ENCODE peak calls at places on chromosomes 4 and X, in four cellular contexts. One of them, this sample, is unnamed.
A peak's percentile ranks its signal among the peaks of the same experiment; 100 is the strongest.

GRCh38 chr4:173257732-173258717 is 76.1 kb downstream of the HMGB2 start:
- DNase-seq in CD8-positive, alpha-beta T cell: peak; percentile 55
- DNase-seq in HL-60: peak; percentile 66
- DNase-seq in heart right ventricle: peak; percentile 33
- DNase-seq in this sample: peak; percentile 54

GRCh38 chr4:107077192-107077591 is 41.1 kb upstream of the DKK2 start:
- DNase-seq in HL-60: no peak
- DNase-seq in heart right ventricle: no peak
- DNase-seq in CD8-positive, alpha-beta T cell: no peak
- DNase-seq in this sample: no peak

GRCh38 chr4:17063870-17064269 is 165.4 kb upstream of the LDB2 start:
- DNase-seq in heart right ventricle: no peak
- DNase-seq in HL-60: no peak
- DNase-seq in CD8-positive, alpha-beta T cell: no peak
- DNase-seq in this sample: no peak

GRCh38 chrX:69389221-69389620 is 114.9 kb upstream of the NALF2 start:
- DNase-seq in CD8-positive, alpha-beta T cell: no peak
- DNase-seq in heart right ventricle: no peak
- DNase-seq in HL-60: no peak
- DNase-seq in this sample: no peak

GRCh38 chr4:119589165-119589564 is 39.4 kb downstream of the PDE5A start:
- DNase-seq in CD8-positive, alpha-beta T cell: no peak
- DNase-seq in HL-60: no peak
- DNase-seq in heart right ventricle: no peak
- DNase-seq in this sample: no peak

GRCh38 chr4:91984466-91984865 is 319.3 kb upstream of the GRID2 start:
- DNase-seq in CD8-positive, alpha-beta T cell: no peak
- DNase-seq in HL-60: no peak
- DNase-seq in heart right ventricle: no peak
- DNase-seq in this sample: no peak

GRCh38 chrX:15822922-15823321 is 31.7 kb downstream of the AP1S2 start:
- DNase-seq in HL-60: no peak
- DNase-seq in heart right ventricle: no peak
- DNase-seq in CD8-positive, alpha-beta T cell: no peak
- DNase-seq in this sample: no peak

GRCh38 chrX:37315511-37316248 is 33.5 kb upstream of the PRRG1 start:
- DNase-seq in heart right ventricle: no peak
- DNase-seq in HL-60: no peak
- DNase-seq in CD8-positive, alpha-beta T cell: no peak
- DNase-seq in this sample: no peak

GRCh38 chr4:7192252-7193039 is at the start of gene SORCS2:
- DNase-seq in heart right ventricle: peak; percentile 74
- DNase-seq in CD8-positive, alpha-beta T cell: no peak
- DNase-seq in HL-60: peak; percentile 18
- DNase-seq in this sample: peak; percentile 58

GRCh38 chr4:169103966-169104412 is 93.9 kb upstream of the CBR4 start:
- DNase-seq in CD8-positive, alpha-beta T cell: no peak
- DNase-seq in heart right ventricle: no peak
- DNase-seq in HL-60: no peak
- DNase-seq in this sample: peak; percentile 34

GRCh38 chr4:182808673-182809416 is 108.3 kb downstream of the DCTD start:
- DNase-seq in HL-60: peak; percentile 88
- DNase-seq in CD8-positive, alpha-beta T cell: peak; percentile 51
- DNase-seq in heart right ventricle: no peak
- DNase-seq in this sample: peak; percentile 22

GRCh38 chr4:169337510-169337909 is 66.8 kb upstream of the SH3RF1 start:
- DNase-seq in heart right ventricle: no peak
- DNase-seq in HL-60: no peak
- DNase-seq in CD8-positive, alpha-beta T cell: no peak
- DNase-seq in this sample: no peak

GRCh38 chr4:89009107-89009506 is 47.9 kb downstream of the FAM13A start:
- DNase-seq in CD8-positive, alpha-beta T cell: no peak
- DNase-seq in HL-60: no peak
- DNase-seq in heart right ventricle: no peak
- DNase-seq in this sample: no peak

GRCh38 chr4:48748949-48749596 is 31.0 kb downstream of the FRYL start:
- DNase-seq in CD8-positive, alpha-beta T cell: no peak
- DNase-seq in HL-60: no peak
- DNase-seq in heart right ventricle: no peak
- DNase-seq in this sample: no peak

GRCh38 chrX:133838761-133839676 is 146.4 kb downstream of the GPC3 start:
- DNase-seq in heart right ventricle: no peak
- DNase-seq in HL-60: peak; percentile 3
- DNase-seq in CD8-positive, alpha-beta T cell: no peak
- DNase-seq in this sample: peak; percentile 13

GRCh38 chrX:43969504-43970501 is 3.4 kb downstream of the NDP start:
- DNase-seq in CD8-positive, alpha-beta T cell: no peak
- DNase-seq in heart right ventricle: no peak
- DNase-seq in HL-60: no peak
- DNase-seq in this sample: no peak

GRCh38 chr4:41678086-41678485 is 70.4 kb downstream of the PHOX2B start:
- DNase-seq in heart right ventricle: no peak
- DNase-seq in HL-60: no peak
- DNase-seq in CD8-positive, alpha-beta T cell: no peak
- DNase-seq in this sample: no peak

GRCh38 chr4:171235516-171235915 is 577.7 kb upstream of the GALNTL6 start:
- DNase-seq in CD8-positive, alpha-beta T cell: no peak
- DNase-seq in HL-60: peak; percentile 22
- DNase-seq in heart right ventricle: no peak
- DNase-seq in this sample: no peak

GRCh38 chr4:151434183-151434860 is 25.3 kb downstream of the FHIP1A start:
- DNase-seq in heart right ventricle: no peak
- DNase-seq in CD8-positive, alpha-beta T cell: no peak
- DNase-seq in HL-60: no peak
- DNase-seq in this sample: peak; percentile 72

GRCh38 chr4:146776691-146777090 is 138.0 kb downstream of the POU4F2 start:
- DNase-seq in CD8-positive, alpha-beta T cell: peak; percentile 19
- DNase-seq in heart right ventricle: no peak
- DNase-seq in HL-60: no peak
- DNase-seq in this sample: no peak

GRCh38 chr4:46856347-46856746 is 52.7 kb downstream of the COX7B2 start:
- DNase-seq in HL-60: no peak
- DNase-seq in CD8-positive, alpha-beta T cell: no peak
- DNase-seq in heart right ventricle: no peak
- DNase-seq in this sample: no peak

GRCh38 chr4:112145326-112145819 is at the start of gene FAM241A:
- DNase-seq in heart right ventricle: peak; percentile 92
- DNase-seq in CD8-positive, alpha-beta T cell: peak; percentile 84
- DNase-seq in HL-60: peak; percentile 82
- DNase-seq in this sample: peak; percentile 96

GRCh38 chr4:2186865-2187172 is 55.1 kb downstream of the HAUS3 start:
- DNase-seq in CD8-positive, alpha-beta T cell: no peak
- DNase-seq in heart right ventricle: no peak
- DNase-seq in HL-60: no peak
- DNase-seq in this sample: no peak
- TF ChIP-seq CTCF in CD8-positive, alpha-beta T cell: no peak
- TF ChIP-seq CTCF in heart right ventricle: no peak
- TF ChIP-seq CTCF in HL-60: no peak
- TF ChIP-seq CTCF in this sample: no peak

GRCh38 chr4:74056114-74056857 is 17.8 kb upstream of the CXCL3 start:
- DNase-seq in heart right ventricle: no peak
- DNase-seq in CD8-positive, alpha-beta T cell: no peak
- DNase-seq in HL-60: peak; percentile 9
- DNase-seq in this sample: peak; percentile 44
- H3K27ac ChIP-seq in heart right ventricle: no peak overlapping the region
- H3K27ac ChIP-seq in CD8-positive, alpha-beta T cell: no peak overlapping the region
- H3K27ac ChIP-seq in HL-60: peak overlapping the region; percentile 41
- H3K27ac ChIP-seq in this sample: no peak overlapping the region

GRCh38 chr4:110483516-110483915 is 7.6 kb downstream of the ENPEP start:
- DNase-seq in CD8-positive, alpha-beta T cell: no peak
- DNase-seq in HL-60: no peak
- DNase-seq in heart right ventricle: no peak
- DNase-seq in this sample: no peak

GRCh38 chr4:110484029-110484428 is 8.1 kb downstream of the ENPEP start:
- DNase-seq in HL-60: no peak
- DNase-seq in heart right ventricle: no peak
- DNase-seq in CD8-positive, alpha-beta T cell: no peak
- DNase-seq in this sample: no peak

GRCh38 chr4:110477836-110478235 is 1.9 kb downstream of the ENPEP start:
- DNase-seq in heart right ventricle: no peak
- DNase-seq in HL-60: no peak
- DNase-seq in CD8-positive, alpha-beta T cell: no peak
- DNase-seq in this sample: no peak

GRCh38 chr4:110480741-110481271 is 4.9 kb downstream of the ENPEP start:
- DNase-seq in heart right ventricle: no peak
- DNase-seq in HL-60: no peak
- DNase-seq in CD8-positive, alpha-beta T cell: no peak
- DNase-seq in this sample: no peak

GRCh38 chr4:110480031-110480549 is 4.1 kb downstream of the ENPEP start:
- DNase-seq in CD8-positive, alpha-beta T cell: no peak
- DNase-seq in HL-60: no peak
- DNase-seq in heart right ventricle: no peak
- DNase-seq in this sample: no peak
- TF ChIP-seq CTCF in CD8-positive, alpha-beta T cell: no peak
- TF ChIP-seq CTCF in HL-60: no peak
- TF ChIP-seq CTCF in heart right ventricle: peak; percentile 27
- TF ChIP-seq CTCF in this sample: no peak

GRCh38 chr4:14883166-14883565 is 119.1 kb upstream of the CPEB2 start:
- DNase-seq in heart right ventricle: no peak
- DNase-seq in CD8-positive, alpha-beta T cell: no peak
- DNase-seq in HL-60: no peak
- DNase-seq in this sample: no peak
- H3K27ac ChIP-seq in heart right ventricle: no peak overlapping the region
- H3K27ac ChIP-seq in CD8-positive, alpha-beta T cell: no peak overlapping the region
- H3K27ac ChIP-seq in HL-60: no peak overlapping the region
- H3K27ac ChIP-seq in this sample: no peak overlapping the region

DNA sequence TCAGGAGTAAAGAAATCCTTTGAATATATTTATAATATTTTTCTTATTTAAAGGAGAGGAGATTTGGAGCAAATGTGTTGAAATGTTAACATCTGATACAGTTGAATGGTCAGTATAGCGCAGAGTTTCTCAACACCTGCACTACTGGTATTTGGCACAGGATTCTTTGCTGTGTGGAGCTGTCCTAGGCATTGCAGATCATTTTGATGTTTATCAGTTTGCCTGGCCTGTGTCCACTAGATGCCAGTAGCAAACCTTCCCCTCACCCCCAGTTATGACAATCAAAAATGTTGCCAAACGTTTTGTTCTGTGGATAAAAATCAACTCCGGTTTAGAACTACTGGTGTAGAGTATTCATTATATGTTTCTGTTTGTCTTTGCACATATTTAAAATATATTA is 765.3 kb upstream of the SLIT2 start:
- DNase-seq in HL-60: no peak
- DNase-seq in CD8-positive, alpha-beta T cell: no peak
- DNase-seq in heart right ventricle: no peak
- DNase-seq in this sample: no peak
- TF ChIP-seq CTCF in HL-60: no peak
- TF ChIP-seq CTCF in CD8-positive, alpha-beta T cell: no peak
- TF ChIP-seq CTCF in heart right ventricle: no peak
- TF ChIP-seq CTCF in this sample: peak; percentile 7

GRCh38 chr4:86919824-86920223 is 15.0 kb upstream of the AFF1 start:
- DNase-seq in CD8-positive, alpha-beta T cell: no peak
- DNase-seq in HL-60: no peak
- DNase-seq in heart right ventricle: no peak
- DNase-seq in this sample: no peak
- H3K27ac ChIP-seq in CD8-positive, alpha-beta T cell: no peak overlapping the region
- H3K27ac ChIP-seq in HL-60: no peak overlapping the region
- H3K27ac ChIP-seq in heart right ventricle: no peak overlapping the region
- H3K27ac ChIP-seq in this sample: no peak overlapping the region